ENCODE peak calls at places on chromosomes 11 and 22, in seven cellular contexts. One of them, this sample, is unnamed.

GRCh38 chr11:76773921-76774361 is 9.2 kb upstream of the TSKU start:
- DNase-seq in midbrain: no peak
- DNase-seq in tibial artery: peak
- DNase-seq in RPMI7951: no peak
- DNase-seq in activated gamma-delta T cell: no peak
- DNase-seq in kidney epithelial cell: no peak
- DNase-seq in left colon: no peak
- DNase-seq in this sample: no peak

GRCh38 chr11:14267861-14268635 is 90.9 kb downstream of the RRAS2 start:
- DNase-seq in midbrain: no peak
- DNase-seq in tibial artery: no peak
- DNase-seq in RPMI7951: no peak
- DNase-seq in activated gamma-delta T cell: no peak
- DNase-seq in kidney epithelial cell: no peak
- DNase-seq in left colon: no peak
- DNase-seq in this sample: no peak

GRCh38 chr22:47122441-47123000 is 360.1 kb downstream of the TBC1D22A start:
- DNase-seq in midbrain: no peak
- DNase-seq in tibial artery: peak
- DNase-seq in RPMI7951: no peak
- DNase-seq in activated gamma-delta T cell: no peak
- DNase-seq in kidney epithelial cell: no peak
- DNase-seq in left colon: no peak
- DNase-seq in this sample: no peak

GRCh38 chr11:111939836-111940604 is 2.9 kb downstream of the DIXDC1 start:
- DNase-seq in midbrain: no peak
- DNase-seq in tibial artery: no peak
- DNase-seq in RPMI7951: peak
- DNase-seq in activated gamma-delta T cell: no peak
- DNase-seq in kidney epithelial cell: peak
- DNase-seq in left colon: no peak
- DNase-seq in this sample: no peak

GRCh38 chr11:692824-693414 is 2.1 kb downstream of the DEAF1 start:
- DNase-seq in midbrain: no peak
- DNase-seq in tibial artery: no peak
- DNase-seq in RPMI7951: no peak
- DNase-seq in activated gamma-delta T cell: no peak
- DNase-seq in kidney epithelial cell: no peak
- DNase-seq in left colon: peak
- DNase-seq in this sample: no peak

GRCh38 chr22:31082606-31083376 is 1.7 kb downstream of the SMTN start:
- DNase-seq in midbrain: no peak
- DNase-seq in tibial artery: peak
- DNase-seq in RPMI7951: peak
- DNase-seq in activated gamma-delta T cell: no peak
- DNase-seq in kidney epithelial cell: no peak
- DNase-seq in left colon: peak
- DNase-seq in this sample: no peak

GRCh38 chr11:130817608-130817944 is 98.7 kb downstream of the SNX19 start:
- DNase-seq in midbrain: no peak
- DNase-seq in tibial artery: no peak
- DNase-seq in RPMI7951: peak
- DNase-seq in activated gamma-delta T cell: no peak
- DNase-seq in kidney epithelial cell: no peak
- DNase-seq in left colon: no peak
- DNase-seq in this sample: no peak

GRCh38 chr22:18085188-18085587 is 7.4 kb downstream of the PEX26 start:
- DNase-seq in midbrain: no peak
- DNase-seq in tibial artery: no peak
- DNase-seq in RPMI7951: no peak
- DNase-seq in activated gamma-delta T cell: no peak
- DNase-seq in kidney epithelial cell: no peak
- DNase-seq in left colon: peak
- DNase-seq in this sample: no peak

GRCh38 chr11:107916671-107917241 is 11.5 kb upstream of the RAB39A start:
- DNase-seq in midbrain: no peak
- DNase-seq in tibial artery: no peak
- DNase-seq in RPMI7951: peak
- DNase-seq in activated gamma-delta T cell: no peak
- DNase-seq in kidney epithelial cell: no peak
- DNase-seq in left colon: peak
- DNase-seq in this sample: no peak

GRCh38 chr22:20174785-20175596 is 24.1 kb upstream of the CCDC188 start:
- DNase-seq in midbrain: no peak
- DNase-seq in tibial artery: no peak
- DNase-seq in RPMI7951: peak
- DNase-seq in activated gamma-delta T cell: no peak
- DNase-seq in kidney epithelial cell: no peak
- DNase-seq in left colon: no peak
- DNase-seq in this sample: no peak